ENCODE peak calls at places on chromosomes 13 and 19, in four cellular contexts. L is ELR, I is AG04449, H is pulmonary artery endothelial cell. E is an unnamed sample.

GRCh38 chr19:33385956-33386355 is 12.4 kb downstream of the CEBPG start:
- DNase-seq in L (no peak), I (no peak), H (no peak), E (no peak)

GRCh38 chr13:105773887-105774538 is 761.4 kb downstream of the EFNB2 start:
- DNase-seq in L (peak; percentile 73), I (peak; percentile 21), H (no peak), E (peak; percentile 36)

GRCh38 chr13:92461402-92461801 is 765.2 kb upstream of the GPC6 start:
- DNase-seq in L (no peak), I (no peak), H (no peak), E (no peak)

GRCh38 chr13:66513728-66514127 is 716.4 kb downstream of the PCDH9 start:
- DNase-seq in L (peak; percentile 14), I (no peak), H (no peak), E (peak; percentile 3)

GRCh38 chr13:98083936-98084335 is 59.0 kb upstream of the FARP1 start:
- DNase-seq in L (peak; percentile 69), I (no peak), H (no peak), E (no peak)

GRCh38 chr19:45130888-45131615 is 29.7 kb downstream of the NKPD1 start:
- DNase-seq in L (peak; percentile 22), I (no peak), H (no peak), E (peak; percentile 32)

GRCh38 chr13:35600137-35600536 is 123.6 kb upstream of the MAB21L1 start:
- DNase-seq in L (no peak), I (peak; percentile 44), H (no peak), E (no peak)

GRCh38 chr13:95698047-95698749 is 21.3 kb downstream of the DNAJC3 start:
- DNase-seq in L (peak; percentile 37), I (no peak), H (no peak), E (no peak)

GRCh38 chr13:99416411-99417121 is 84.7 kb upstream of the TM9SF2 start:
- DNase-seq in L (no peak), I (no peak), H (no peak), E (no peak)

GRCh38 chr19:50481351-50482149 is 4.9 kb upstream of the GARIN5A start:
- DNase-seq in L (no peak), I (no peak), H (no peak), E (no peak)

GRCh38 chr13:101382701-101383100 is 33.6 kb downstream of the NALCN start:
- DNase-seq in L (peak; percentile 17), I (no peak), H (no peak), E (no peak)

GRCh38 chr19:16376649-16377048 is 52.0 kb downstream of the KLF2 start:
- DNase-seq in L (peak; percentile 31), I (no peak), H (no peak), E (no peak)

E was measured in kidney glomerular epithelial cell.